ENCODE peak calls at places on chromosomes 16 and 17, in six cellular contexts. I, U, A, B, X and R are unnamed samples.

GRCh38 chr16:27237229-27238015 is 31.1 kb downstream of the NSMCE1 start:
- DNase-seq in I (peak; percentile 58), U (no peak), A (peak; percentile 48), B (no peak), X (no peak), R (peak; percentile 22)

GRCh38 chr17:57243171-57243622 is 13.1 kb upstream of the MSI2 start:
- DNase-seq in I (peak; percentile 59), U (peak; percentile 49), A (peak; percentile 78), B (peak; percentile 59), X (no peak), R (no peak)

GRCh38 chr17:56823848-56824247 is 9.9 kb downstream of the C17orf67 start:
- DNase-seq in I (no peak), U (no peak), A (peak; percentile 26), B (no peak), X (no peak), R (no peak)

GRCh38 chr17:65055280-65055707 is 1.2 kb downstream of the GNA13 start:
- DNase-seq in I (no peak), U (no peak), A (no peak), B (no peak), X (no peak), R (no peak)

GRCh38 chr17:44376124-44376523 is 12.5 kb upstream of the FAM171A2 start:
- DNase-seq in I (no peak), U (peak; percentile 17), A (peak; percentile 65), B (no peak), X (no peak), R (no peak)

GRCh38 chr16:81740163-81740562 is 38.9 kb upstream of the PLCG2 start:
- DNase-seq in I (peak; percentile 35), U (no peak), A (no peak), B (no peak), X (no peak), R (no peak)

GRCh38 chr16:78844028-78844427 is 744.6 kb downstream of the WWOX start:
- DNase-seq in I (no peak), U (no peak), A (no peak), B (no peak), X (no peak), R (no peak)

GRCh38 chr16:5633845-5634440 is 536.3 kb upstream of the EEF2KMT start:
- DNase-seq in I (no peak), U (no peak), A (peak; percentile 4), B (peak; percentile 10), X (no peak), R (no peak)

GRCh38 chr16:21590287-21590686 is 9.1 kb upstream of the METTL9 start:
- DNase-seq in I (no peak), U (peak; percentile 14), A (peak; percentile 25), B (no peak), X (no peak), R (no peak)

GRCh38 chr16:89993971-89994370 is 25.3 kb downstream of the DBNDD1 start:
- DNase-seq in I (no peak), U (no peak), A (no peak), B (no peak), X (no peak), R (no peak)

GRCh38 chr16:1540556-1540855 is 7.0 kb downstream of the TMEM204 start:
- DNase-seq in I (no peak), U (no peak), A (no peak), B (no peak), X (no peak), R (no peak)

GRCh38 chr16:31105677-31106213 is 2.4 kb upstream of the BCKDK start:
- DNase-seq in I (peak; percentile 85), U (peak; percentile 93), A (peak; percentile 79), B (no peak), X (no peak), R (peak; percentile 92)

GRCh38 chr17:59558953-59559352 is 6.5 kb upstream of the DHX40 start:
- DNase-seq in I (no peak), U (no peak), A (peak; percentile 40), B (no peak), X (no peak), R (no peak)

GRCh38 chr17:63293310-63293709 is 152.8 kb downstream of the CYB561 start:
- DNase-seq in I (no peak), U (no peak), A (peak; percentile 66), B (no peak), X (no peak), R (no peak)

GRCh38 chr17:11140028-11140427 is 101.0 kb upstream of the SHISA6 start:
- DNase-seq in I (no peak), U (no peak), A (no peak), B (no peak), X (no peak), R (no peak)

GRCh38 chr17:82889496-82890338 is 49.9 kb upstream of the ZNF750 start:
- DNase-seq in I (no peak), U (peak; percentile 89), A (no peak), B (no peak), X (no peak), R (no peak)

GRCh38 chr17:65530158-65530984 is 31.1 kb downstream of the AXIN2 start:
- DNase-seq in I (no peak), U (no peak), A (no peak), B (no peak), X (no peak), R (no peak)

GRCh38 chr16:89330177-89330856 is 112.8 kb downstream of the ZNF778 start:
- DNase-seq in I (no peak), U (peak; percentile 96), A (peak; percentile 36), B (no peak), X (no peak), R (no peak)

GRCh38 chr16:84275562-84276151 is 19.0 kb upstream of the WFDC1 start:
- DNase-seq in I (no peak), U (no peak), A (no peak), B (no peak), X (no peak), R (no peak)

GRCh38 chr17:9672266-9672665 is 26.9 kb downstream of the USP43 start:
- DNase-seq in I (no peak), U (no peak), A (peak; percentile 15), B (no peak), X (no peak), R (no peak)

GRCh38 chr16:12027091-12027490 is 50.6 kb downstream of the SNX29 start:
- DNase-seq in I (no peak), U (peak; percentile 90), A (no peak), B (no peak), X (no peak), R (no peak)

GRCh38 chr16:1651509-1652342 is 26.4 kb upstream of the JPT2 start:
- DNase-seq in I (no peak), U (no peak), A (no peak), B (no peak), X (no peak), R (no peak)

GRCh38 chr16:49183911-49184310 is 97.7 kb downstream of the CBLN1 start:
- DNase-seq in I (no peak), U (no peak), A (no peak), B (no peak), X (no peak), R (no peak)

GRCh38 chr17:77488531-77489238 is 347.9 kb downstream of the SEC14L1 start:
- DNase-seq in I (no peak), U (no peak), A (no peak), B (no peak), X (no peak), R (no peak)

GRCh38 chr16:56930516-56931252 is 1.3 kb upstream of the HERPUD1 start:
- DNase-seq in I (no peak), U (no peak), A (no peak), B (no peak), X (no peak), R (no peak)

GRCh38 chr17:68719431-68719830 is 118.3 kb upstream of the FAM20A start:
- DNase-seq in I (no peak), U (no peak), A (peak; percentile 46), B (no peak), X (no peak), R (no peak)

GRCh38 chr16:50546125-50546524 is 2.1 kb upstream of the NKD1 start:
- DNase-seq in I (no peak), U (no peak), A (no peak), B (no peak), X (no peak), R (no peak)

GRCh38 chr16:18800674-18801196 is 614 bp downstream of the ARL6IP1 start:
- DNase-seq in I (no peak), U (no peak), A (peak; percentile 29), B (no peak), X (no peak), R (peak; percentile 32)

GRCh38 chr17:28446716-28447395 is 26.6 kb upstream of the SLC13A2 start:
- DNase-seq in I (no peak), U (peak; percentile 54), A (no peak), B (no peak), X (no peak), R (no peak)

GRCh38 chr17:28447396-28447760 is 26.1 kb upstream of the SLC13A2 start:
- DNase-seq in I (no peak), U (no peak), A (no peak), B (no peak), X (no peak), R (no peak)

GRCh38 chr17:28443901-28444638 is 29.4 kb upstream of the SLC13A2 start:
- DNase-seq in I (no peak), U (no peak), A (no peak), B (no peak), X (no peak), R (no peak)

GRCh38 chr17:28449861-28450260 is 23.6 kb upstream of the SLC13A2 start:
- DNase-seq in I (no peak), U (no peak), A (no peak), B (no peak), X (no peak), R (no peak)
- TF ChIP-seq CTCF in I (no peak), U (no peak), A (no peak), B (no peak), X (no peak), R (no peak)

GRCh38 chr16:71288890-71289731 is at the start of gene CMTR2:
- DNase-seq in I (peak; percentile 90), U (peak; percentile 97), A (peak; percentile 99), B (peak; percentile 67), X (peak; percentile 67), R (peak; percentile 80)
- TF ChIP-seq CTCF in I (no peak), U (no peak), A (no peak), B (no peak), X (no peak), R (no peak)

DNA sequence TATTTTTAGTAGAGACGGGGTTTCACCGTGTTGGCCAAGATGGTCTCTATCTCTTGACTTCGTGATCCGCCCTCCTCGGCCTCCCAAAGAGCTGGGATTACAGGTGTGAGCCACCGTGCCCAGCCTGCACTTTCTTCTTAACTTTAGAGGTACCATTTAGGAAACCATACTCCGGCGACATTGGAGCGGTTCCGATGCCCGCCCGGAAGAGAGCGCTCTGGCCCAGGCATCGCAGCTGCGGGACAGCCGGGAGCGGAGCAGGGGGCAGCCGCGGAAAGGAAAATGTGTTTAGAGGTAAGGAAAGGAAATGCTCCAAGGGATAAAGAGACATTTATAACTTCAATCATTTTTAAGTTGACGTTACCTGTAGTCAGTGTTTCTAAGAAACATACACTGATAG is 6.0 kb upstream of the HS3ST3B1 start:
- DNase-seq in I (no peak), U (no peak), A (no peak), B (no peak), X (no peak), R (no peak)
- TF ChIP-seq CTCF in I (no peak), U (no peak), A (no peak), B (peak; percentile 18), X (no peak), R (no peak)

GRCh38 chr17:73782641-73783381 is 138.6 kb upstream of the SDK2 start:
- DNase-seq in I (no peak), U (no peak), A (no peak), B (no peak), X (no peak), R (no peak)
- TF ChIP-seq CTCF in I (no peak), U (no peak), A (no peak), B (no peak), X (no peak), R (no peak)

GRCh38 chr16:14420721-14421488 is 209.2 kb downstream of the PARN start:
- DNase-seq in I (no peak), U (no peak), A (peak; percentile 41), B (no peak), X (no peak), R (no peak)
- TF ChIP-seq CTCF in I (no peak), U (no peak), A (no peak), B (no peak), X (no peak), R (no peak)